ENCODE peak calls at places on chromosome 21, in seven cellular contexts. A, G, J, Q, T, M and W are unnamed samples.

GRCh38 chr21:39156024-39156423 is 27.2 kb downstream of the PSMG1 start:
- DNase-seq in Q (no peak), M (no peak), T (peak; percentile 70), J (no peak), G (no peak), A (peak; percentile 58), W (no peak)

GRCh38 chr21:33383056-33383888 is 19.9 kb upstream of the IFNGR2 start:
- DNase-seq in Q (peak; percentile 90), G (peak; percentile 55), A (peak; percentile 83), T (peak; percentile 94), J (peak; percentile 95), M (peak; percentile 48), W (no peak)

GRCh38 chr21:28018741-28019669 is 973.7 kb downstream of the LTN1 start:
- DNase-seq in A (no peak), G (no peak), Q (peak; percentile 12), T (peak; percentile 5), M (no peak), J (peak; percentile 1), W (peak; percentile 34)

GRCh38 chr21:33419538-33420123 is 16.4 kb downstream of the IFNGR2 start:
- DNase-seq in T (peak; percentile 76), M (no peak), A (peak; percentile 53), Q (no peak), J (no peak), G (no peak), W (no peak)

GRCh38 chr21:46060596-46061061 is 37.3 kb upstream of the COL6A2 start:
- DNase-seq in G (no peak), Q (peak; percentile 55), J (peak; percentile 38), T (peak; percentile 100), A (peak; percentile 99), M (no peak), W (no peak)

GRCh38 chr21:31634993-31635392 is 24.5 kb upstream of the SOD1 start:
- DNase-seq in T (no peak), M (no peak), G (no peak), A (no peak), Q (no peak), J (no peak), W (no peak)

GRCh38 chr21:43797415-43797814 is 8.0 kb downstream of the RRP1 start:
- DNase-seq in G (no peak), T (no peak), A (no peak), J (no peak), Q (no peak), M (no peak), W (no peak)

GRCh38 chr21:44939532-44940115 is at the start of gene SLX9:
- DNase-seq in G (peak; percentile 67), T (peak; percentile 73), Q (peak; percentile 92), M (no peak), J (peak; percentile 88), A (peak; percentile 76), W (peak; percentile 77)

GRCh38 chr21:31894441-31894840 is 21.6 kb downstream of the HUNK start:
- DNase-seq in A (no peak), J (peak; percentile 18), G (no peak), T (no peak), Q (no peak), M (no peak), W (no peak)

GRCh38 chr21:45854702-45855247 is 126.8 kb upstream of the COL6A1 start:
- DNase-seq in M (no peak), A (no peak), Q (no peak), G (no peak), J (no peak), T (peak; percentile 17), W (no peak)

GRCh38 chr21:45948576-45949141 is 32.9 kb upstream of the COL6A1 start:
- DNase-seq in G (no peak), T (no peak), Q (no peak), M (no peak), A (no peak), J (no peak), W (no peak)

GRCh38 chr21:31157756-31158155 is 119.5 kb upstream of the KRTAP19-8 start:
- DNase-seq in T (no peak), J (no peak), Q (no peak), G (no peak), A (no peak), M (no peak), W (no peak)

GRCh38 chr21:31326478-31327247 is 17.4 kb downstream of the TIAM1 start:
- DNase-seq in M (no peak), T (no peak), A (no peak), J (peak; percentile 64), G (no peak), Q (no peak), W (peak; percentile 96)

GRCh38 chr21:41185802-41186201 is 17.8 kb downstream of the BACE2 start:
- DNase-seq in A (no peak), M (no peak), J (no peak), G (no peak), Q (no peak), T (no peak), W (no peak)

GRCh38 chr21:37006521-37007291 is at the start of gene RIPPLY3:
- DNase-seq in G (no peak), A (peak; percentile 9), M (no peak), T (no peak), J (peak; percentile 38), Q (peak; percentile 50), W (no peak)

GRCh38 chr21:33042812-33043211 is 17.1 kb downstream of the OLIG2 start:
- DNase-seq in T (peak; percentile 97), Q (no peak), A (peak; percentile 95), G (no peak), M (no peak), J (no peak), W (no peak)

GRCh38 chr21:45528028-45528705 is 14.1 kb downstream of the SLC19A1 start:
- DNase-seq in J (no peak), M (no peak), T (no peak), A (no peak), G (no peak), Q (no peak), W (no peak)

GRCh38 chr21:44092201-44092600 is 15.0 kb upstream of the PWP2 start:
- DNase-seq in T (no peak), A (no peak), M (no peak), Q (no peak), G (no peak), J (no peak), W (no peak)

GRCh38 chr21:39373634-39374033 is 24.7 kb upstream of the HMGN1 start:
- DNase-seq in M (no peak), G (no peak), T (peak; percentile 47), A (peak; percentile 38), J (peak; percentile 72), Q (peak; percentile 69), W (no peak)

GRCh38 chr21:45945868-45946210 is 35.7 kb upstream of the COL6A1 start:
- DNase-seq in A (no peak), T (no peak), J (no peak), G (no peak), M (no peak), Q (no peak), W (no peak)

GRCh38 chr21:31351438-31351837 is 7.4 kb upstream of the TIAM1 start:
- DNase-seq in T (peak; percentile 61), J (no peak), A (peak; percentile 58), Q (peak; percentile 60), G (no peak), M (no peak), W (no peak)

GRCh38 chr21:32256873-32257620 is 21.8 kb downstream of the MIS18A start:
- DNase-seq in A (peak; percentile 93), M (no peak), G (no peak), Q (peak; percentile 88), T (peak; percentile 91), J (no peak), W (no peak)

GRCh38 chr21:45084881-45085536 is 10.6 kb downstream of the ADARB1 start:
- DNase-seq in G (no peak), A (no peak), Q (no peak), J (no peak), T (no peak), M (no peak), W (no peak)

GRCh38 chr21:15243356-15243755 is 178.6 kb upstream of the NRIP1 start:
- DNase-seq in G (no peak), Q (no peak), J (no peak), M (no peak), A (no peak), T (no peak), W (no peak)
- H3K4me3 ChIP-seq in G (no peak overlapping the region), Q (no peak overlapping the region), J (no peak overlapping the region), M (no peak overlapping the region), A (no peak overlapping the region), T (no peak overlapping the region), W (no peak overlapping the region)

DNA sequence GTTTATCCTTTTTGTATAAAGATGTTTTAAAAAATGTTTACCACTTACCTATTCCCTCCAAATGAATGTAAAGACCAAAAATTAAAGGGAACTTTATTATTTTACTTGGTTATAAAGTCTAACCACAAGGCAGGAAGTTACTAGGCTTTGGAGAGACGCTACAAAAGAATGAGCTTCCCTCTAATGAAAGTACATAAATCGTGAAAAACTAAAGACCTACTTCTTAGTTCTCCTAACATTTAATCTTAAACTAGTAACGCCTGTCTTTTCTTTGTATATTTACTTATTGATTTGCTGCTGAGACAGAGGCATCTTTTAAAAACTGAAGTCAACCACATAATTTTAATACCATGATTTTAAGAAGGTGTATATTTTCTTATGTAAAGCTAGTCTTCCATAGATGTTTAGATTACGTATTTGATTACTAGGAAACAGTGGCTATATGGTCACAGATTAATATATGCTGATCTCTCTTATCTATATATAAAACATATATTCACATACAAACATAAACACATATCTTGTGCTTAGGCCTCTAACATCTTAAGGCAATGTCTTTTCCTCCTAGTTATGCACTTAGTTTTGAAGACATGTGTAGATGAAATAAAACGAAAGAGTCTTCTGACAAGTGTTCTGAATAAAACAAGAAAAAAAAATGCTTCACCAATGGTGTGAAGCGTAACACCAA is 466.9 kb downstream of the USP25 start:
- DNase-seq in T (no peak), M (no peak), J (peak; percentile 5), Q (no peak), A (peak; percentile 69), G (no peak), W (no peak)
- H3K4me3 ChIP-seq in T (no peak overlapping the region), M (peak overlapping the region; percentile 62), J (no peak overlapping the region), Q (peak overlapping the region; percentile 30), A (peak overlapping the region; percentile 48), G (no peak overlapping the region), W (no peak overlapping the region)

GRCh38 chr21:42538479-42539275 is 25.0 kb downstream of the SLC37A1 start:
- DNase-seq in A (no peak), G (no peak), T (no peak), M (no peak), Q (no peak), J (no peak), W (no peak)
- H3K4me3 ChIP-seq in A (no peak overlapping the region), G (no peak overlapping the region), T (no peak overlapping the region), M (no peak overlapping the region), Q (no peak overlapping the region), J (no peak overlapping the region), W (no peak overlapping the region)

GRCh38 chr21:34514576-34515135 is 2.6 kb upstream of the KCNE1 start:
- DNase-seq in T (peak; percentile 20), A (no peak), M (no peak), J (no peak), Q (no peak), G (no peak), W (no peak)

GRCh38 chr21:34519013-34519412 is 7.0 kb upstream of the KCNE1 start:
- DNase-seq in T (no peak), Q (no peak), M (no peak), J (no peak), A (no peak), G (no peak), W (no peak)

GRCh38 chr21:34517039-34517438 is 5.0 kb upstream of the KCNE1 start:
- DNase-seq in G (no peak), J (no peak), A (no peak), Q (no peak), M (no peak), T (no peak), W (no peak)

GRCh38 chr21:34519694-34520093 is 7.7 kb upstream of the KCNE1 start:
- DNase-seq in A (no peak), J (no peak), Q (no peak), M (no peak), G (no peak), T (no peak), W (no peak)

GRCh38 chr21:34517491-34518245 is 5.7 kb upstream of the KCNE1 start:
- DNase-seq in G (no peak), A (no peak), M (no peak), Q (no peak), J (peak; percentile 86), T (no peak), W (peak; percentile 35)
- H3K4me3 ChIP-seq in G (no peak overlapping the region), A (no peak overlapping the region), M (no peak overlapping the region), Q (no peak overlapping the region), J (no peak overlapping the region), T (no peak overlapping the region), W (no peak overlapping the region)